ENCODE peak calls at places on chromosomes 6 and 20, in six cellular contexts. H is GM23248, P is AG04449, A is IMR-90, D is foreskin fibroblast, O is lower lobe of right lung. Z is an unnamed sample.
A peak's percentile ranks its signal among the peaks of the same experiment; 100 is the strongest.

GRCh38 chr6:74671558-74672025 is 534.3 kb downstream of the COL12A1 start:
- DNase-seq in H (peak; percentile 94), P (peak; percentile 98), A (peak; percentile 91), D (peak; percentile 77), O (no peak), Z (peak; percentile 95)

GRCh38 chr20:47785321-47785899 is at the start of gene SULF2:
- DNase-seq in H (peak; percentile 36), P (no peak), A (no peak), D (no peak), O (no peak), Z (no peak)

GRCh38 chr6:14709066-14709670 is 536.7 kb upstream of the JARID2 start:
- DNase-seq in H (no peak), P (no peak), A (peak; percentile 45), D (no peak), O (no peak), Z (no peak)

GRCh38 chr20:44640522-44640921 is 11.0 kb downstream of the ADA start:
- DNase-seq in H (no peak), P (no peak), A (no peak), D (no peak), O (no peak), Z (no peak)

GRCh38 chr6:152420696-152421095 is 216.5 kb downstream of the SYNE1 start:
- DNase-seq in H (no peak), P (no peak), A (no peak), D (no peak), O (no peak), Z (no peak)

GRCh38 chr20:48215536-48215935 is 430.3 kb upstream of the SULF2 start:
- DNase-seq in H (no peak), P (no peak), A (no peak), D (no peak), O (no peak), Z (no peak)

GRCh38 chr6:33589723-33590530 is 9.9 kb upstream of the BAK1 start:
- DNase-seq in H (peak; percentile 97), P (no peak), A (peak; percentile 92), D (peak; percentile 97), O (peak; percentile 78), Z (peak; percentile 43)

GRCh38 chr6:147546501-147547368 is 38.2 kb downstream of the SAMD5 start:
- DNase-seq in H (no peak), P (peak; percentile 5), A (no peak), D (no peak), O (no peak), Z (no peak)

GRCh38 chr20:48945840-48946514 is 24.5 kb downstream of the ARFGEF2 start:
- DNase-seq in H (peak; percentile 58), P (no peak), A (peak; percentile 45), D (no peak), O (no peak), Z (no peak)

GRCh38 chr20:41308726-41309413 is 8.7 kb downstream of the ZHX3 start:
- DNase-seq in H (peak; percentile 65), P (no peak), A (peak; percentile 61), D (no peak), O (no peak), Z (no peak)

GRCh38 chr6:105207524-105208269 is 27.9 kb upstream of the POPDC3 start:
- DNase-seq in H (peak; percentile 66), P (no peak), A (peak; percentile 73), D (peak; percentile 45), O (no peak), Z (no peak)

GRCh38 chr6:48113130-48113529 is 2.1 kb upstream of the PTCHD4 start:
- DNase-seq in H (no peak), P (no peak), A (no peak), D (no peak), O (no peak), Z (no peak)

GRCh38 chr20:19647992-19648391 is 110.1 kb upstream of the RIN2 start:
- DNase-seq in H (peak; percentile 8), P (no peak), A (no peak), D (no peak), O (no peak), Z (no peak)

GRCh38 chr20:63628246-63628975 is 1.5 kb upstream of the GMEB2 start:
- DNase-seq in H (peak; percentile 80), P (no peak), A (peak; percentile 62), D (peak; percentile 56), O (peak; percentile 65), Z (no peak)

GRCh38 chr6:100300221-100300736 is 164.4 kb downstream of the SIM1 start:
- DNase-seq in H (peak; percentile 96), P (peak; percentile 90), A (peak; percentile 95), D (peak; percentile 96), O (no peak), Z (peak; percentile 81)

GRCh38 chr6:131519670-131520436 is 53.2 kb upstream of the ARG1 start:
- DNase-seq in H (peak; percentile 68), P (no peak), A (peak; percentile 45), D (peak; percentile 20), O (no peak), Z (peak; percentile 15)

GRCh38 chr20:18926972-18927371 is 113.4 kb downstream of the SCP2D1 start:
- DNase-seq in H (no peak), P (no peak), A (no peak), D (no peak), O (no peak), Z (no peak)

GRCh38 chr20:51412991-51413471 is 129.5 kb downstream of the NFATC2 start:
- DNase-seq in H (peak; percentile 65), P (no peak), A (no peak), D (peak; percentile 19), O (no peak), Z (no peak)
- H3K4me3 ChIP-seq in H (no peak overlapping the region), P (no peak overlapping the region), A (no peak overlapping the region), D (no peak overlapping the region), O (no peak overlapping the region), Z (no peak overlapping the region)

GRCh38 chr6:43265564-43265963 is 22.3 kb downstream of the TTBK1 start:
- DNase-seq in H (no peak), P (no peak), A (no peak), D (no peak), O (no peak), Z (no peak)

GRCh38 chr6:43268348-43268685 is 25.0 kb downstream of the TTBK1 start:
- DNase-seq in H (peak; percentile 23), P (no peak), A (no peak), D (no peak), O (no peak), Z (no peak)

GRCh38 chr6:43269273-43270007 is 26.2 kb downstream of the TTBK1 start:
- DNase-seq in H (peak; percentile 42), P (no peak), A (no peak), D (no peak), O (no peak), Z (no peak)

GRCh38 chr6:43268782-43269272 is 25.5 kb downstream of the TTBK1 start:
- DNase-seq in H (no peak), P (no peak), A (no peak), D (no peak), O (no peak), Z (no peak)

DNA sequence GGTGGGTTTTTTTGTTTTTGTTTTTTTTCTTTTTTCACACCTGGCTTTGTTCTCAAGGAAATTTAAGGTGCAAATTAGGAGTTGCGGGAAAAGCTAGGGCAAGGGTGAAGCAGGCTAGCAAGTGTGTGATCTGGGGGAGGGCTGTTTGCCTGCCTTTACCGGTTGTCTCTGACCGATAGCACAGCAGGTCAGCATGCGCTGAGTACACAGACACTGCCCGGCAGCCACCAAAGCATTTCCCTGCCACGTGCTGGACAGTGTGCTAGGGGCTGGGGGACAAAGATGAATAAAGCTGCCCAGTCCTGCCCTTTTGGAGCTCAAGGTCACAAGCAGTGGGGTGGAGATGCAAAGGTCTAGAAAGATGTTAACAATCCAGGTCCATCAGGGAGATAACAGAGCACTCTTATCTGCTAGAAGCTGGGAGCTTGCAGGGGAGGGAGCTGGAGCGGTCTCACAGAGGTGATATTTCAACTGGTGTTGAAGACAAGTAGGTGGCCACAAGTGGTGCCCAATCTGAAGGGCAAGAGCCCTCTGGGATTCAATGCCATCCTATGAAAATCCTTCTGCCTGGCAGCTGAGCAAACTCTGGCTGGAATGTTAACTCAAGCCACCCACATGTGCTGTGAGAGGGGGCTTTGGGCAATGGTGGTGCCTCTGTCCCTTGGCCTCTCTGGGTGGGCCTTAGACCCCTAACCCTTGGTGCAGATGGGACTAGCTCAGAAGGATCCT is 24.5 kb downstream of the TTBK1 start:
- DNase-seq in H (no peak), P (no peak), A (no peak), D (no peak), O (no peak), Z (no peak)
- H3K4me3 ChIP-seq in H (no peak overlapping the region), P (no peak overlapping the region), A (no peak overlapping the region), D (no peak overlapping the region), O (no peak overlapping the region), Z (no peak overlapping the region)

DNA sequence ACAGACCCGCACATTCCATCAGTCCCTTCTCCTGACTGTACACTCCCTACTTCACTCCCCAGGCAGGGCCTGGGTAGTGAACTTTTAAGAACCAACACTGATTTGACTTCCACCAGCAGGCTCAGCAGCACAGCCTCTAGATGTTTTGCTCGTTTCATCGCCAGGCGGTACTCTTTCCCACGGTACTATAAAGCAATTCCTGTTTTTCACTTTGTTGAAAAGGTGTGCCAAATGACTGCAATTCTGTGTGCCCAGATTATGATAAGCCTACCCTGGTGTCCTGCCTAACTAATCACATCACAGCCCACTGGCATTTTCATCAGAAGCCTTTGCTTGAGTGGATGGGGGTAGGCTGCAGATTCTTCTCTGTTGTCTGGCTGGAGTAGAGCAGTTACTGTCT is 12.9 kb upstream of the WTAP start:
- DNase-seq in H (no peak), P (no peak), A (no peak), D (no peak), O (no peak), Z (no peak)
- H3K4me3 ChIP-seq in H (no peak overlapping the region), P (no peak overlapping the region), A (no peak overlapping the region), D (no peak overlapping the region), O (no peak overlapping the region), Z (no peak overlapping the region)

DNA sequence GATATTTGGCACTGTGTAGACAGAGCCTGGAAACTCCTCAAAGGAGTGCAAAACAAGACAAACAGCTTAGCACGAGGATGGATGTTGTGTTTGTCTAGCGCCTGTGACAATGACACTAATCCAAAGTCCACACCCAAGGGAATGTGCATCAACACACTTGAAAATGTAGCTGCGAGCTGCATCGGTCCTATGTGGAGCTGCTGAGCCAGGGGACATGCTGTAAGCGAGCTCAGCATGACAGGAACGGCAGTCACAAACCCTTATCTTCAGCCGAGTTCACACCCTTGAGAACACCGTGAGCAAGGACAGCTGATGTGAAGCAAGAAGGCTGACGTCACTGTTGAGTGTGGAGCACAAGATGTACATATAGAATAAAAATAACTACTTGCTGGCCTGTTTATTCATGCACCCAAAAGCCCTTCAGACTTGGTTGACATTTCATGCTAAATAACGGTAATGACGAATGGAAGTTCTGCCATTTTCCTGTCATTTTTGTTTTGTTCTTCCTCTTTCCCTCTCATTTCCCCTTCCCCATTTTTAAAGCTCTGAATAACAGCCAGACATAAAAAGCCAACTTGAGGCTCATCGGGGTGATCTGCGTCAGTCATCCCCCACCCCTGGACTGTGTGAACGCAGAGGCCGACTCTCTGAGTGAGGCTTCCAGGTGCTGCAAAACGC is 684.5 kb downstream of the QKI start:
- DNase-seq in H (no peak), P (no peak), A (no peak), D (no peak), O (no peak), Z (no peak)
- H3K4me3 ChIP-seq in H (no peak overlapping the region), P (no peak overlapping the region), A (no peak overlapping the region), D (no peak overlapping the region), O (no peak overlapping the region), Z (no peak overlapping the region)

DNA sequence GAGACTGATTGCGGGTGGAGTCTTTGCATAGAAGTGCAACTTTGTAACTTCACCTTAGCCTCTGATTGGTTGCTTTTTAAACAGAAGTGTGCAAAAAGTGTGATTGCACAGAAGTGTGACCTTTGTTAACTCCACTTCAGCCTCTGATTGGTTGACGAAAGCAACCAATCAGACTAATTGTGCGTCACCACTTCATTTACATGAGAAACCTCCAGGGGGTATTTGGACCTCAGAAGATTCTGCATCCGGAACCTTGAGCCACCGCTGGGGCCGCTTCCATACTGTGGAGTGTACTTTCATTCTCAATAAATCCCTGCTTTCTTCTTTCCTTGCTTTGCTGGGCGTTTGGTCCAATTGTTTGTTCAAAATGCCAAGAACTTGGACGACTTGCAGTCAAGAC is 1.6 kb upstream of the HECA start:
- DNase-seq in H (no peak), P (no peak), A (no peak), D (no peak), O (no peak), Z (no peak)
- H3K4me3 ChIP-seq in H (no peak overlapping the region), P (no peak overlapping the region), A (no peak overlapping the region), D (peak overlapping the region; percentile 41), O (no peak overlapping the region), Z (no peak overlapping the region)

Z was measured in astrocyte of the cerebellum.